ENCODE peak calls at places on chromosomes 6 and 20, in four cellular contexts. One of them, this sample, is unnamed.

GRCh38 chr6:25774120-25774730 is 19.7 kb downstream of the SLC17A4 start:
- DNase-seq in HFFc6: no peak
- DNase-seq in NCI-H1436: no peak
- DNase-seq in glutamatergic neuron: peak; percentile 42
- DNase-seq in this sample: no peak

GRCh38 chr20:61896058-61896961 is 169.4 kb downstream of the TAF4 start:
- DNase-seq in HFFc6: peak; percentile 17
- DNase-seq in glutamatergic neuron: peak; percentile 77
- DNase-seq in NCI-H1436: no peak
- DNase-seq in this sample: no peak

GRCh38 chr6:3876131-3876530 is 27.0 kb downstream of the FAM50B start:
- DNase-seq in NCI-H1436: no peak
- DNase-seq in HFFc6: no peak
- DNase-seq in glutamatergic neuron: no peak
- DNase-seq in this sample: no peak

GRCh38 chr6:16722616-16723015 is 38.6 kb downstream of the ATXN1 start:
- DNase-seq in glutamatergic neuron: no peak
- DNase-seq in HFFc6: no peak
- DNase-seq in NCI-H1436: no peak
- DNase-seq in this sample: no peak

GRCh38 chr6:121309768-121310473 is 24.4 kb downstream of the TBC1D32 start:
- DNase-seq in NCI-H1436: no peak
- DNase-seq in HFFc6: peak; percentile 58
- DNase-seq in glutamatergic neuron: no peak
- DNase-seq in this sample: no peak

GRCh38 chr20:8271727-8272126 is 139.7 kb downstream of the PLCB1 start:
- DNase-seq in NCI-H1436: no peak
- DNase-seq in glutamatergic neuron: no peak
- DNase-seq in HFFc6: no peak
- DNase-seq in this sample: no peak

GRCh38 chr20:57107208-57107607 is 159.2 kb downstream of the BMP7 start:
- DNase-seq in HFFc6: no peak
- DNase-seq in glutamatergic neuron: no peak
- DNase-seq in NCI-H1436: no peak
- DNase-seq in this sample: no peak

GRCh38 chr6:38378801-38379200 is 260.9 kb downstream of the BTBD9 start:
- DNase-seq in NCI-H1436: no peak
- DNase-seq in glutamatergic neuron: no peak
- DNase-seq in HFFc6: peak; percentile 77
- DNase-seq in this sample: no peak

GRCh38 chr6:117573006-117573680 is 29.2 kb downstream of the GOPC start:
- DNase-seq in HFFc6: no peak
- DNase-seq in glutamatergic neuron: no peak
- DNase-seq in NCI-H1436: no peak
- DNase-seq in this sample: no peak

GRCh38 chr6:87100216-87100615 is 5.3 kb upstream of the CGA start:
- DNase-seq in glutamatergic neuron: no peak
- DNase-seq in NCI-H1436: no peak
- DNase-seq in HFFc6: peak; percentile 51
- DNase-seq in this sample: no peak

GRCh38 chr6:87830834-87831374 is 128.9 kb upstream of the AKIRIN2 start:
- DNase-seq in glutamatergic neuron: no peak
- DNase-seq in HFFc6: no peak
- DNase-seq in NCI-H1436: no peak
- DNase-seq in this sample: no peak

GRCh38 chr6:140071115-140071514 is 696.7 kb upstream of the CITED2 start:
- DNase-seq in NCI-H1436: no peak
- DNase-seq in HFFc6: peak; percentile 98
- DNase-seq in glutamatergic neuron: no peak
- DNase-seq in this sample: no peak

GRCh38 chr6:131948692-131949614 is 2.2 kb downstream of the CCN2 start:
- DNase-seq in glutamatergic neuron: no peak
- DNase-seq in NCI-H1436: no peak
- DNase-seq in HFFc6: peak; percentile 87
- DNase-seq in this sample: no peak

This sample was measured in NCI-H1694.